ENCODE peak calls at places on chromosomes 3 and 15, in five cellular contexts. One of them, this sample, is unnamed. For H3K9me3, the result is how much of the 10 kb centered on the place peaks cover.

GRCh38 chr15:42091753-42092665 is 2.4 kb downstream of the PLA2G4D start:
- DNase-seq in PC-9: peak
- DNase-seq in breast epithelium: no peak
- DNase-seq in HCT116: peak
- DNase-seq in cardiac muscle cell: no peak
- DNase-seq in this sample: no peak

GRCh38 chr3:147392083-147392916 is 14.0 kb downstream of the ZIC4 start:
- DNase-seq in HCT116: no peak
- DNase-seq in breast epithelium: no peak
- DNase-seq in cardiac muscle cell: no peak
- DNase-seq in PC-9: no peak
- DNase-seq in this sample: no peak

GRCh38 chr3:12428131-12428530 is 56.1 kb upstream of the TSEN2 start:
- DNase-seq in cardiac muscle cell: no peak
- DNase-seq in HCT116: no peak
- DNase-seq in breast epithelium: no peak
- DNase-seq in PC-9: no peak
- DNase-seq in this sample: no peak

GRCh38 chr3:40255532-40255931 is 54.0 kb upstream of the EIF1B start:
- DNase-seq in breast epithelium: no peak
- DNase-seq in PC-9: no peak
- DNase-seq in HCT116: no peak
- DNase-seq in cardiac muscle cell: no peak
- DNase-seq in this sample: no peak

GRCh38 chr3:48743773-48744172 is 26.8 kb upstream of the IP6K2 start:
- DNase-seq in cardiac muscle cell: no peak
- DNase-seq in breast epithelium: no peak
- DNase-seq in HCT116: no peak
- DNase-seq in PC-9: no peak
- DNase-seq in this sample: no peak

GRCh38 chr3:183845608-183846288 is 20.4 kb upstream of the MAP6D1 start:
- DNase-seq in PC-9: peak
- DNase-seq in breast epithelium: no peak
- DNase-seq in cardiac muscle cell: no peak
- DNase-seq in HCT116: no peak
- DNase-seq in this sample: no peak

GRCh38 chr3:127851899-127852298 is 29.6 kb upstream of the MGLL start:
- DNase-seq in cardiac muscle cell: no peak
- DNase-seq in HCT116: no peak
- DNase-seq in PC-9: no peak
- DNase-seq in breast epithelium: no peak
- DNase-seq in this sample: no peak

GRCh38 chr3:114758828-114759709 is 388.0 kb downstream of the ZBTB20 start:
- DNase-seq in cardiac muscle cell: peak
- DNase-seq in HCT116: no peak
- DNase-seq in breast epithelium: no peak
- DNase-seq in PC-9: no peak
- DNase-seq in this sample: no peak

GRCh38 chr3:107184375-107184774 is 192.9 kb upstream of the CCDC54 start:
- DNase-seq in cardiac muscle cell: no peak
- DNase-seq in breast epithelium: no peak
- DNase-seq in PC-9: no peak
- DNase-seq in HCT116: no peak
- DNase-seq in this sample: no peak

GRCh38 chr15:71545223-71545760 is 265.1 kb upstream of the NR2E3 start:
- DNase-seq in breast epithelium: no peak
- DNase-seq in cardiac muscle cell: no peak
- DNase-seq in PC-9: no peak
- DNase-seq in HCT116: no peak
- DNase-seq in this sample: no peak

DNA sequence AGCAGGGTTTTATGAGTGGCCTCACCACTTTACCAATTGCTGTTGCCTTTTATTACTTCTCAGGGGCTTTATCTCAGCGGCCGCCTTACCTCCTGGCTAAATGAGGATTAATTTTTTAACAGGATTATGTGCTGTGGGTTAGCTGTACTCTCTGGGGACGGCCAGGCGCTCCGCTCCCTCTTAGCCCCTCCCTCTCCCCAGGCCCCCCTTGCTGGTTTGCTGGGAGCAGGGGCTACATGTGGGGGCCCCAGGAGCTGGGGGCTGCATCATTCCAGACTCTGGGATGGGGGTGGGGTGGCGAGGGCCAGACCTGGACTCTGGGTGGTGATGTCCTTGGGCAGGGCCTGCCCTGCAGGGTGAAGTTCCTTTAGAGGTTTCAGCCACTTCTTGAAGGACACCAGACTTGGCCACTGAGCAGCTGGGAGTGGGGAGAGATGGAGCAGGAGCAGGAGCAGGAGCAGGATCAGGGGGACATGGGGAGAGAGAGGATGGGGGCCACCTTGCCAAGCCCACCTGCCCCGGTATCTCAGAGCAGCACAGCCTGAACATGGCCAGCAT is 196.1 kb downstream of the GOLGA6L6 start:
- DNase-seq in HCT116: no peak
- DNase-seq in cardiac muscle cell: no peak
- DNase-seq in PC-9: no peak
- DNase-seq in breast epithelium: no peak
- DNase-seq in this sample: no peak
- H3K9me3 ChIP-seq in HCT116: half or more
- H3K9me3 ChIP-seq in cardiac muscle cell: under half
- H3K9me3 ChIP-seq in PC-9: under half
- H3K9me3 ChIP-seq in breast epithelium: under half
- H3K9me3 ChIP-seq in this sample: under half

GRCh38 chr15:25742421-25743159 is 120.5 kb downstream of the ATP10A start:
- DNase-seq in cardiac muscle cell: no peak
- DNase-seq in PC-9: no peak
- DNase-seq in breast epithelium: no peak
- DNase-seq in HCT116: no peak
- DNase-seq in this sample: no peak

GRCh38 chr15:25739687-25740121 is 123.4 kb downstream of the ATP10A start:
- DNase-seq in HCT116: no peak
- DNase-seq in breast epithelium: no peak
- DNase-seq in PC-9: no peak
- DNase-seq in cardiac muscle cell: peak
- DNase-seq in this sample: no peak

GRCh38 chr15:25742008-25742407 is 121.1 kb downstream of the ATP10A start:
- DNase-seq in PC-9: no peak
- DNase-seq in HCT116: no peak
- DNase-seq in cardiac muscle cell: no peak
- DNase-seq in breast epithelium: no peak
- DNase-seq in this sample: no peak

GRCh38 chr15:25740438-25741252 is 122.5 kb downstream of the ATP10A start:
- DNase-seq in PC-9: no peak
- DNase-seq in breast epithelium: no peak
- DNase-seq in HCT116: no peak
- DNase-seq in cardiac muscle cell: no peak
- DNase-seq in this sample: no peak

DNA sequence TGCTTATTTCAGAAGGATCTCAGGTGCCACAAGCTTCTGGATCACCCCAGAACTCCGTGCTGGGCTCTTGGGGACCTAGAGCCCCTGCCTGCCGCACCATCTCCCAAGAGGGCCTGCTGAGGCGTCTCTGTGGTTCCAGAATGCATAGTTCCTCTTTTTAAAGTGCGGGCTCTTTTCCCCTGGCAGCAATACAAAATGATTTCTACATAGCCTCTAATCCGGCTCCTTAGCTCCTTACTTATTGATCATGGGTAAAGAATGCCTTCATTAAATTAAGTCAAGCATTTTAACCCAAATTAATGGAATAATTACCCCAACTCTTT is 121.9 kb downstream of the ATP10A start:
- DNase-seq in cardiac muscle cell: no peak
- DNase-seq in HCT116: no peak
- DNase-seq in breast epithelium: no peak
- DNase-seq in PC-9: no peak
- DNase-seq in this sample: no peak
- H3K9me3 ChIP-seq in cardiac muscle cell: under half
- H3K9me3 ChIP-seq in HCT116: under half
- H3K9me3 ChIP-seq in breast epithelium: under half
- H3K9me3 ChIP-seq in PC-9: under half
- H3K9me3 ChIP-seq in this sample: under half

DNA sequence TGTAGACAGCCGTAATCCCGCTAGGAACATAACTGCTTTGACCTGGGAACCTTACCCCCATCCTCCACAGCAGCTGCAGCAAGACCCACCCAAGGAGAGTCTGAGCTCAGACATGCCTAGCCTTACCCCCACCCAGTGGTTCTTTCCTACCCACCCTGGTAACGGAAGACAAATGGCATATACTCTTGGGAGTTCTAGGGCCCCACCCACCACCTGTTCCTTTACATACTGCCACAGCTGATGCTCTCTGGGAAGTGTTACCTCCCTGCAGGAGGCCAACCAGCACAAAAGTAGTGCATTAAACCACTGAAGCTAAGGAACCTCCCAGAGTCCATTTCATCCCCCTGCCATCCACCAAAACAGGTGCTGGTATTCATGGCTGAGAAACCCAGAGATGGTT is 50.6 kb upstream of the AZI2 start:
- DNase-seq in PC-9: no peak
- DNase-seq in HCT116: no peak
- DNase-seq in cardiac muscle cell: no peak
- DNase-seq in breast epithelium: no peak
- DNase-seq in this sample: no peak
- H3K9me3 ChIP-seq in PC-9: under half
- H3K9me3 ChIP-seq in HCT116: under half
- H3K9me3 ChIP-seq in cardiac muscle cell: under half
- H3K9me3 ChIP-seq in breast epithelium: under half
- H3K9me3 ChIP-seq in this sample: under half

GRCh38 chr3:119428538-119428937 is 34.9 kb downstream of the TMEM39A start:
- DNase-seq in PC-9: no peak
- DNase-seq in cardiac muscle cell: no peak
- DNase-seq in HCT116: no peak
- DNase-seq in breast epithelium: no peak
- DNase-seq in this sample: no peak
- H3K9me3 ChIP-seq in PC-9: half or more
- H3K9me3 ChIP-seq in cardiac muscle cell: under half
- H3K9me3 ChIP-seq in HCT116: under half
- H3K9me3 ChIP-seq in breast epithelium: half or more
- H3K9me3 ChIP-seq in this sample: under half

DNA sequence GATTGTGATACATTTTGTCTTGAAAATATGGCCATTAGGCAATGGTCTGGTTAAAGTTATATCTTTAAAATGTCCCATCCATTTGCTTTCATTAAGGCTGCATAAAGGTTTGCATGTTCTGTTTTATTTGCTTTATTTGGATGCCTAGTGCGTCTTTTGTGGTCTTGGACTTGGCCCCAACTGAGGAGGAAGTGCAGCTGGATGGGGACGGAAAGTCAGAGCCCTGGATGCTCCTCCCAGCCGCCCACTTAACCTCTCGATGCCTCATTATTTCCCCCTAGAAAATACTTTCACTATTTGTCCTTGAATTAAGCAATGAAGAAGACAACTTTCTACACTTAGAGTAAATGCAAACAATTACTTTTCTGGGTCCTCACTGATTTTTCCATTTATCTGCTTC is 898.2 kb downstream of the MCTP2 start:
- DNase-seq in PC-9: no peak
- DNase-seq in breast epithelium: no peak
- DNase-seq in cardiac muscle cell: peak
- DNase-seq in HCT116: no peak
- DNase-seq in this sample: no peak
- H3K9me3 ChIP-seq in PC-9: under half
- H3K9me3 ChIP-seq in breast epithelium: under half
- H3K9me3 ChIP-seq in cardiac muscle cell: under half
- H3K9me3 ChIP-seq in HCT116: under half
- H3K9me3 ChIP-seq in this sample: under half

GRCh38 chr15:27479232-27480140 is 508.5 kb downstream of the GABRG3 start:
- DNase-seq in PC-9: no peak
- DNase-seq in cardiac muscle cell: no peak
- DNase-seq in HCT116: no peak
- DNase-seq in breast epithelium: peak
- DNase-seq in this sample: no peak
- H3K9me3 ChIP-seq in PC-9: under half
- H3K9me3 ChIP-seq in cardiac muscle cell: under half
- H3K9me3 ChIP-seq in HCT116: under half
- H3K9me3 ChIP-seq in breast epithelium: under half
- H3K9me3 ChIP-seq in this sample: under half

GRCh38 chr15:25176616-25176923 is 221.8 kb downstream of the SNRPN start:
- DNase-seq in breast epithelium: peak
- DNase-seq in cardiac muscle cell: no peak
- DNase-seq in PC-9: no peak
- DNase-seq in HCT116: no peak
- DNase-seq in this sample: no peak

GRCh38 chr15:25177955-25178801 is 223.4 kb downstream of the SNRPN start:
- DNase-seq in HCT116: no peak
- DNase-seq in cardiac muscle cell: no peak
- DNase-seq in PC-9: no peak
- DNase-seq in breast epithelium: peak
- DNase-seq in this sample: peak

GRCh38 chr15:25175033-25175788 is 220.4 kb downstream of the SNRPN start:
- DNase-seq in breast epithelium: peak
- DNase-seq in PC-9: no peak
- DNase-seq in HCT116: no peak
- DNase-seq in cardiac muscle cell: no peak
- DNase-seq in this sample: peak

GRCh38 chr15:25176991-25177954 is 222.5 kb downstream of the SNRPN start:
- DNase-seq in breast epithelium: peak
- DNase-seq in PC-9: no peak
- DNase-seq in HCT116: no peak
- DNase-seq in cardiac muscle cell: no peak
- DNase-seq in this sample: no peak

GRCh38 chr15:25175789-25176615 is 221.2 kb downstream of the SNRPN start:
- DNase-seq in breast epithelium: peak
- DNase-seq in HCT116: no peak
- DNase-seq in PC-9: no peak
- DNase-seq in cardiac muscle cell: no peak
- DNase-seq in this sample: no peak
- H3K9me3 ChIP-seq in breast epithelium: half or more
- H3K9me3 ChIP-seq in HCT116: under half
- H3K9me3 ChIP-seq in PC-9: under half
- H3K9me3 ChIP-seq in cardiac muscle cell: under half
- H3K9me3 ChIP-seq in this sample: under half

GRCh38 chr15:84889991-84890669 is 5.7 kb downstream of the SLC28A1 start:
- DNase-seq in PC-9: no peak
- DNase-seq in cardiac muscle cell: no peak
- DNase-seq in breast epithelium: no peak
- DNase-seq in HCT116: no peak
- DNase-seq in this sample: no peak
- H3K9me3 ChIP-seq in PC-9: under half
- H3K9me3 ChIP-seq in cardiac muscle cell: under half
- H3K9me3 ChIP-seq in breast epithelium: under half
- H3K9me3 ChIP-seq in HCT116: under half
- H3K9me3 ChIP-seq in this sample: under half

GRCh38 chr15:20351448-20351961 is 190.1 kb downstream of the GOLGA6L6 start:
- DNase-seq in cardiac muscle cell: no peak
- DNase-seq in breast epithelium: no peak
- DNase-seq in HCT116: no peak
- DNase-seq in PC-9: no peak
- DNase-seq in this sample: no peak
- H3K9me3 ChIP-seq in cardiac muscle cell: under half
- H3K9me3 ChIP-seq in breast epithelium: under half
- H3K9me3 ChIP-seq in HCT116: half or more
- H3K9me3 ChIP-seq in PC-9: under half
- H3K9me3 ChIP-seq in this sample: under half